ENCODE peak calls at places on chromosomes 13 and 19, in five cellular contexts. X is neural crest cell, B is putamen, V is type B pancreatic cell, J is activated T-cell treated with anti-CD3 and anti-CD28 coated beads for 48 hours. K is an unnamed sample.

GRCh38 chr13:27359203-27359821 is 65.1 kb upstream of the GTF3A start:
- DNase-seq in B (peak), X (peak), J (peak), V (no peak), K (peak)

GRCh38 chr19:34676697-34677385 is at the start of gene SCGB2B2:
- DNase-seq in V (no peak), J (peak), B (peak), X (no peak), K (peak)

GRCh38 chr19:3283886-3284657 is 59.6 kb downstream of the CELF5 start:
- DNase-seq in J (no peak), X (no peak), B (no peak), V (no peak), K (no peak)

GRCh38 chr19:6543866-6544347 is 13.1 kb downstream of the TNFSF9 start:
- DNase-seq in B (no peak), J (no peak), V (no peak), X (no peak), K (no peak)

GRCh38 chr13:44267966-44268365 is 105.7 kb upstream of the SERP2 start:
- DNase-seq in B (no peak), V (no peak), X (no peak), J (no peak), K (no peak)

GRCh38 chr13:90070362-90070761 is 1277.1 kb upstream of the MIR17HG start:
- DNase-seq in J (no peak), V (no peak), X (no peak), B (no peak), K (no peak)

GRCh38 chr13:40094056-40094455 is 438.6 kb downstream of the COG6 start:
- DNase-seq in X (no peak), V (no peak), B (no peak), J (no peak), K (no peak)

GRCh38 chr13:22592515-22592914 is 588.3 kb upstream of the SGCG start:
- DNase-seq in V (no peak), B (no peak), X (no peak), J (no peak), K (no peak)

GRCh38 chr13:62512194-62513141 is 1096.8 kb upstream of the PCDH20 start:
- DNase-seq in B (peak), V (no peak), J (peak), X (peak), K (peak)

GRCh38 chr13:43041368-43041921 is 18.1 kb downstream of the DNAJC15 start:
- DNase-seq in X (no peak), B (no peak), V (no peak), J (no peak), K (no peak)

GRCh38 chr19:23823952-23824389 is 65.3 kb upstream of the ZNF681 start:
- DNase-seq in J (no peak), V (no peak), B (no peak), X (no peak), K (no peak)

GRCh38 chr19:10332158-10332964 is 968 bp downstream of the RAVER1 start:
- DNase-seq in V (no peak), J (no peak), B (no peak), X (no peak), K (no peak)

GRCh38 chr19:4647676-4648644 is 8.6 kb downstream of the TNFAIP8L1 start:
- DNase-seq in V (no peak), X (no peak), J (no peak), B (no peak), K (no peak)

GRCh38 chr13:80299046-80299445 is 41.9 kb downstream of the SPRY2 start:
- DNase-seq in V (no peak), X (no peak), J (no peak), B (no peak), K (no peak)

GRCh38 chr19:10975374-10976036 is 14.7 kb downstream of the SMARCA4 start:
- DNase-seq in B (no peak), J (no peak), X (no peak), V (no peak), K (no peak)

GRCh38 chr19:30785728-30786127 is 413.5 kb downstream of the ZNF536 start:
- DNase-seq in B (no peak), V (no peak), X (no peak), J (no peak), K (no peak)

GRCh38 chr19:6481541-6482342 is at the start of gene DENND1C:
- DNase-seq in B (no peak), J (peak), X (peak), V (no peak), K (peak)

GRCh38 chr13:80577951-80578670 is 237.2 kb upstream of the SPRY2 start:
- DNase-seq in B (no peak), V (no peak), J (no peak), X (no peak), K (no peak)

GRCh38 chr13:30957258-30957943 is 24.9 kb downstream of the TEX26 start:
- DNase-seq in V (no peak), X (no peak), J (no peak), B (no peak), K (no peak)

GRCh38 chr13:27783111-27783510 is 9.2 kb upstream of the GSX1 start:
- DNase-seq in X (no peak), B (no peak), V (no peak), J (no peak), K (no peak)

K was measured in head of caudate nucleus.